ENCODE peak calls at places on chromosomes 4 and X, in five cellular contexts. O is A172, V is epithelial cell of esophagus, U is Calu3, C is M059J. I is an unnamed sample.

GRCh38 chrX:125998432-125998831 is 167.7 kb downstream of the DCAF12L2 start:
- DNase-seq in O (peak), V (peak), U (no peak), C (no peak), I (peak)

GRCh38 chr4:158710814-158711213 is 12.4 kb downstream of the PPID start:
- DNase-seq in O (peak), V (peak), U (no peak), C (peak), I (peak)

GRCh38 chrX:77223046-77223445 is 224.1 kb upstream of the FGF16 start:
- DNase-seq in O (no peak), V (no peak), U (no peak), C (no peak), I (peak)

GRCh38 chrX:50470103-50471031 is at the start of gene DGKK:
- DNase-seq in O (no peak), V (no peak), U (no peak), C (no peak), I (peak)

GRCh38 chr4:70581980-70582379 is 10.1 kb upstream of the AMBN start:
- DNase-seq in O (no peak), V (no peak), U (no peak), C (no peak), I (no peak)

GRCh38 chr4:182143086-182143821 is 99.9 kb upstream of the TENM3 start:
- DNase-seq in O (peak), V (peak), U (no peak), C (peak), I (peak)

GRCh38 chr4:139017861-139018260 is 2.3 kb downstream of the NOCT start:
- DNase-seq in O (no peak), V (no peak), U (no peak), C (peak), I (no peak)

GRCh38 chr4:146520894-146521542 is 722 bp downstream of the SLC10A7 start:
- DNase-seq in O (peak), V (peak), U (peak), C (peak), I (no peak)